ENCODE peak calls at places on chromosomes 12 and 14, in six cellular contexts. Q, X, G, N, Z and Y are unnamed samples.

GRCh38 chr12:104546575-104546974 is 89.8 kb downstream of the CHST11 start:
- DNase-seq in Q (no peak), X (no peak), G (no peak), N (no peak), Z (no peak), Y (no peak)

GRCh38 chr12:64169999-64170398 is 52.1 kb downstream of the KICS2 start:
- DNase-seq in Q (no peak), X (peak; percentile 40), G (no peak), N (no peak), Z (no peak), Y (no peak)

GRCh38 chr12:67982165-67982563 is 7.1 kb upstream of the IFNG-AS1 start:
- DNase-seq in Q (no peak), X (peak; percentile 58), G (no peak), N (no peak), Z (peak; percentile 13), Y (no peak)

GRCh38 chr12:31326689-31327659 is 1.0 kb upstream of the SINHCAF start:
- DNase-seq in Q (no peak), X (peak; percentile 40), G (peak; percentile 20), N (no peak), Z (no peak), Y (no peak)

GRCh38 chr12:94057262-94058151 is 90.9 kb upstream of the PLXNC1 start:
- DNase-seq in Q (no peak), X (no peak), G (no peak), N (no peak), Z (peak; percentile 42), Y (no peak)

GRCh38 chr14:93458234-93458633 is 27.5 kb downstream of the UNC79 start:
- DNase-seq in Q (no peak), X (no peak), G (no peak), N (no peak), Z (no peak), Y (no peak)

GRCh38 chr12:112111931-112112330 is 3.3 kb upstream of the NAA25 start:
- DNase-seq in Q (peak; percentile 42), X (no peak), G (no peak), N (no peak), Z (no peak), Y (no peak)

GRCh38 chr12:104023710-104024109 is 26.3 kb downstream of the GLT8D2 start:
- DNase-seq in Q (no peak), X (no peak), G (no peak), N (no peak), Z (no peak), Y (no peak)

GRCh38 chr14:96538663-96539317 is 36.6 kb downstream of the PAPOLA start:
- DNase-seq in Q (peak; percentile 24), X (peak; percentile 18), G (no peak), N (no peak), Z (no peak), Y (no peak)

GRCh38 chr12:107320031-107320928 is 226.9 kb upstream of the CRY1 start:
- DNase-seq in Q (peak; percentile 89), X (peak; percentile 73), G (no peak), N (peak; percentile 17), Z (peak; percentile 69), Y (no peak)

GRCh38 chr12:93089805-93090569 is 160.9 kb upstream of the EEA1 start:
- DNase-seq in Q (peak; percentile 81), X (peak; percentile 68), G (no peak), N (no peak), Z (peak; percentile 90), Y (no peak)

GRCh38 chr14:70804556-70805162 is 4.7 kb downstream of the MAP3K9 start:
- DNase-seq in Q (peak; percentile 30), X (peak; percentile 38), G (no peak), N (no peak), Z (no peak), Y (no peak)

GRCh38 chr12:27101290-27101689 is 18.9 kb upstream of the C12orf71 start:
- DNase-seq in Q (peak; percentile 82), X (peak; percentile 41), G (no peak), N (no peak), Z (no peak), Y (no peak)

GRCh38 chr14:60594077-60594476 is 55.2 kb downstream of the SIX1 start:
- DNase-seq in Q (no peak), X (no peak), G (no peak), N (no peak), Z (no peak), Y (no peak)

GRCh38 chr14:96745500-96746051 is 51.6 kb upstream of the VRK1 start:
- DNase-seq in Q (peak; percentile 26), X (peak; percentile 28), G (no peak), N (no peak), Z (no peak), Y (no peak)

GRCh38 chr12:60123443-60124000 is 527.7 kb downstream of the SLC16A7 start:
- DNase-seq in Q (peak; percentile 46), X (peak; percentile 27), G (no peak), N (no peak), Z (peak; percentile 19), Y (no peak)

GRCh38 chr14:61147898-61148549 is 133.1 kb downstream of the TMEM30B start:
- DNase-seq in Q (peak; percentile 99), X (no peak), G (no peak), N (no peak), Z (peak; percentile 100), Y (no peak)

GRCh38 chr14:78254911-78255431 is 84.8 kb downstream of the NRXN3 start:
- DNase-seq in Q (peak; percentile 18), X (peak; percentile 88), G (no peak), N (no peak), Z (peak; percentile 98), Y (no peak)

GRCh38 chr12:128606040-128606439 is 217.7 kb downstream of the SLC15A4 start:
- DNase-seq in Q (no peak), X (no peak), G (no peak), N (no peak), Z (no peak), Y (peak; percentile 59)

GRCh38 chr12:51592034-51592705 is 1.1 kb downstream of the SCN8A start:
- DNase-seq in Q (peak; percentile 75), X (peak; percentile 86), G (peak; percentile 6), N (no peak), Z (peak; percentile 81), Y (peak; percentile 25)

GRCh38 chr12:101719566-101719965 is 19.7 kb downstream of the SYCP3 start:
- DNase-seq in Q (peak; percentile 75), X (peak; percentile 8), G (no peak), N (no peak), Z (peak; percentile 3), Y (no peak)

GRCh38 chr14:58430156-58430555 is 2.6 kb downstream of the KIAA0586 start:
- DNase-seq in Q (peak; percentile 97), X (peak; percentile 84), G (no peak), N (no peak), Z (peak; percentile 63), Y (no peak)

GRCh38 chr14:42930058-42930457 is 1323.4 kb downstream of the LRFN5 start:
- DNase-seq in Q (no peak), X (no peak), G (no peak), N (no peak), Z (no peak), Y (no peak)

GRCh38 chr12:120539303-120539702 is 5.1 kb downstream of the RNF10 start:
- DNase-seq in Q (peak; percentile 68), X (peak; percentile 62), G (no peak), N (no peak), Z (peak; percentile 40), Y (no peak)

GRCh38 chr14:59435987-59436386 is 29.2 kb downstream of the GPR135 start:
- DNase-seq in Q (no peak), X (no peak), G (no peak), N (no peak), Z (no peak), Y (no peak)

GRCh38 chr12:65327207-65328076 is 49.0 kb downstream of the MSRB3 start:
- DNase-seq in Q (no peak), X (peak; percentile 56), G (no peak), N (no peak), Z (peak; percentile 64), Y (no peak)
- H3K9ac ChIP-seq in Q (no peak overlapping the region), X (peak overlapping the region; percentile 5), G (no peak overlapping the region), N (no peak overlapping the region), Z (no peak overlapping the region), Y (no peak overlapping the region)

GRCh38 chr14:88063807-88064206 is 58.9 kb downstream of the GPR65 start:
- DNase-seq in Q (no peak), X (no peak), G (no peak), N (no peak), Z (no peak), Y (no peak)
- H3K9ac ChIP-seq in Q (no peak overlapping the region), X (no peak overlapping the region), G (no peak overlapping the region), N (no peak overlapping the region), Z (no peak overlapping the region), Y (no peak overlapping the region)

DNA sequence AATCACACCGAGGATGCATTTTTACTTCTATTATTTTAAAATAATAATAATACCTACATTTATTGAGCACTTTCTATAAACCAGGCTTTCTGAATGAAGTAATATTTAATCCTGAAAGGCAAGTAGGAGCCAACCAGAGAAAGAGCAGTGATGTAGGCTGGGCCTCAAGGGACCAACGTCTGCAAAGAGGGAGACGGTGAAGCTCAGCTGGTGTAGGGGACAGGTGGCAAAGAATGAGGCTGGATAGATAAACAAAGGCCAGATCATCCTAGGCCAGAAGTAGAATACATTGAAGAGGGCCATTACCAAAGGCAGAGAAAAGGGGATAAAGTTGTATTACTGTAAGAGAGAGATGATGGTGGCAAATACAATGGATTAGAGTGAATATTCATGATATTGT is 810 bp upstream of the TMBIM4 start:
- DNase-seq in Q (no peak), X (no peak), G (no peak), N (no peak), Z (no peak), Y (no peak)
- H3K9ac ChIP-seq in Q (peak overlapping the region; percentile 90), X (peak overlapping the region; percentile 90), G (no peak overlapping the region), N (peak overlapping the region; percentile 69), Z (no peak overlapping the region), Y (peak overlapping the region; percentile 57)

GRCh38 chr12:123532021-123532420 is 1.5 kb downstream of the RILPL1 start:
- DNase-seq in Q (no peak), X (peak; percentile 43), G (no peak), N (peak; percentile 54), Z (peak; percentile 12), Y (no peak)
- H3K9ac ChIP-seq in Q (peak overlapping the region; percentile 75), X (peak overlapping the region; percentile 81), G (no peak overlapping the region), N (no peak overlapping the region), Z (peak overlapping the region; percentile 81), Y (peak overlapping the region; percentile 66)

GRCh38 chr14:22882064-22882463 is 958 bp upstream of the REM2 start:
- DNase-seq in Q (no peak), X (no peak), G (no peak), N (no peak), Z (no peak), Y (no peak)

GRCh38 chr14:22882529-22883190 is 362 bp upstream of the REM2 start:
- DNase-seq in Q (peak; percentile 39), X (peak; percentile 66), G (no peak), N (peak; percentile 18), Z (peak; percentile 52), Y (peak; percentile 22)

GRCh38 chr14:22884721-22885523 is 1.9 kb downstream of the REM2 start:
- DNase-seq in Q (no peak), X (no peak), G (no peak), N (no peak), Z (no peak), Y (no peak)

GRCh38 chr14:22885975-22886374 is 3.0 kb downstream of the REM2 start:
- DNase-seq in Q (no peak), X (no peak), G (no peak), N (no peak), Z (no peak), Y (no peak)

GRCh38 chr14:22883191-22883976 is at the start of gene REM2:
- DNase-seq in Q (no peak), X (no peak), G (no peak), N (no peak), Z (no peak), Y (no peak)
- H3K9ac ChIP-seq in Q (no peak within 1 kb of the TSS), X (no peak within 1 kb of the TSS), G (peak within 1 kb of the TSS; percentile 78), N (no peak within 1 kb of the TSS), Z (peak within 1 kb of the TSS; percentile 28), Y (peak within 1 kb of the TSS; percentile 59)